ENCODE peak calls at places on chromosomes 1 and 21, in nine cellular contexts. F, W, V, R, D, P, O, Z and U are unnamed samples.

GRCh38 chr1:204826970-204827369 is 43.7 kb upstream of the NFASC start:
- DNase-seq in F (peak), W (no peak), V (no peak), R (no peak), D (no peak), P (peak), O (no peak), Z (peak), U (no peak)

GRCh38 chr1:171965802-171966201 is 124.5 kb downstream of the DNM3 start:
- DNase-seq in F (no peak), W (no peak), V (no peak), R (no peak), D (no peak), P (no peak), O (no peak), Z (peak), U (peak)

GRCh38 chr1:93591833-93592635 is 89.6 kb downstream of the BCAR3 start:
- DNase-seq in F (peak), W (peak), V (peak), R (no peak), D (no peak), P (no peak), O (peak), Z (no peak), U (peak)

GRCh38 chr21:38439957-38440356 is 58.3 kb downstream of the ERG start:
- DNase-seq in F (no peak), W (no peak), V (no peak), R (no peak), D (no peak), P (no peak), O (no peak), Z (no peak), U (no peak)

GRCh38 chr1:245023222-245023621 is 131.6 kb upstream of the KIF26B start:
- DNase-seq in F (no peak), W (no peak), V (no peak), R (no peak), D (no peak), P (no peak), O (no peak), Z (no peak), U (no peak)

GRCh38 chr21:28770867-28771661 is 221.6 kb downstream of the LTN1 start:
- DNase-seq in F (no peak), W (no peak), V (no peak), R (no peak), D (no peak), P (no peak), O (no peak), Z (peak), U (peak)

GRCh38 chr1:153612111-153612754 is 704 bp downstream of the S100A16 start:
- DNase-seq in F (no peak), W (no peak), V (no peak), R (no peak), D (no peak), P (no peak), O (no peak), Z (peak), U (no peak)

GRCh38 chr1:119372493-119373086 is 4.0 kb downstream of the HAO2 start:
- DNase-seq in F (peak), W (peak), V (no peak), R (no peak), D (no peak), P (no peak), O (peak), Z (peak), U (peak)

GRCh38 chr21:42986125-42986783 is 11.9 kb downstream of the PKNOX1 start:
- DNase-seq in F (no peak), W (no peak), V (no peak), R (no peak), D (no peak), P (no peak), O (no peak), Z (no peak), U (peak)

GRCh38 chr1:153617677-153618076 is 1.6 kb upstream of the S100A14 start:
- DNase-seq in F (peak), W (peak), V (peak), R (no peak), D (no peak), P (peak), O (no peak), Z (no peak), U (peak)

GRCh38 chr1:169858467-169858866 is 35.2 kb downstream of the SCYL3 start:
- DNase-seq in F (no peak), W (no peak), V (no peak), R (no peak), D (no peak), P (no peak), O (peak), Z (peak), U (no peak)

GRCh38 chr1:26351591-26352337 is 2.2 kb downstream of the CRYBG2 start:
- DNase-seq in F (peak), W (peak), V (peak), R (no peak), D (no peak), P (no peak), O (peak), Z (peak), U (peak)

GRCh38 chr1:9101510-9102146 is 27.3 kb downstream of the GPR157 start:
- DNase-seq in F (peak), W (no peak), V (peak), R (peak), D (peak), P (peak), O (peak), Z (peak), U (peak)

GRCh38 chr1:218617986-218618385 is 272.9 kb downstream of the TGFB2 start:
- DNase-seq in F (no peak), W (no peak), V (no peak), R (no peak), D (no peak), P (no peak), O (no peak), Z (no peak), U (peak)

GRCh38 chr1:53413175-53414001 is 45.8 kb upstream of the DMRTB1 start:
- DNase-seq in F (no peak), W (peak), V (no peak), R (no peak), D (peak), P (no peak), O (peak), Z (peak), U (peak)

GRCh38 chr1:24896176-24896575 is 33.9 kb downstream of the RUNX3 start:
- DNase-seq in F (no peak), W (peak), V (no peak), R (no peak), D (no peak), P (no peak), O (no peak), Z (no peak), U (no peak)

GRCh38 chr1:154306151-154306550 is 14.7 kb upstream of the AQP10 start:
- DNase-seq in F (no peak), W (no peak), V (no peak), R (no peak), D (no peak), P (no peak), O (no peak), Z (no peak), U (no peak)

GRCh38 chr1:167689569-167689925 is 32.2 kb upstream of the MPZL1 start:
- DNase-seq in F (no peak), W (no peak), V (no peak), R (no peak), D (no peak), P (no peak), O (no peak), Z (peak), U (no peak)

GRCh38 chr1:148309940-148310500 is 157.9 kb upstream of the NBPF11 start:
- DNase-seq in F (no peak), W (no peak), V (no peak), R (no peak), D (no peak), P (no peak), O (no peak), Z (no peak), U (no peak)

GRCh38 chr1:184163674-184164470 is 112.3 kb downstream of the TSEN15 start:
- DNase-seq in F (no peak), W (no peak), V (no peak), R (no peak), D (peak), P (no peak), O (peak), Z (peak), U (peak)